ENCODE peak calls at places on chromosome 18, in nine cellular contexts. N is esophagus squamous epithelium, V is GM23338, D is adrenal gland, K is fibroblast of lung, T is psoas muscle, C is endothelial cell of umbilical vein, U is heart right ventricle, P is tibial artery. M is an unnamed sample.

GRCh38 chr18:12747530-12748315 is 44.9 kb downstream of the PSMG2 start:
- DNase-seq in N (no peak), V (no peak), D (no peak), K (peak; percentile 58), T (no peak), C (no peak), U (no peak), P (no peak), M (no peak)

GRCh38 chr18:74234326-74235171 is 57.2 kb downstream of the CYB5A start:
- DNase-seq in N (no peak), V (no peak), D (peak; percentile 67), K (peak; percentile 54), T (no peak), C (peak; percentile 7), U (no peak), P (no peak), M (peak; percentile 69)

GRCh38 chr18:79533146-79533545 is 137.4 kb downstream of the NFATC1 start:
- DNase-seq in N (no peak), V (no peak), D (no peak), K (no peak), T (no peak), C (no peak), U (no peak), P (peak; percentile 49), M (no peak)

GRCh38 chr18:50158866-50159653 is 35.9 kb downstream of the MYO5B start:
- DNase-seq in N (no peak), V (no peak), D (no peak), K (no peak), T (no peak), C (no peak), U (no peak), P (no peak), M (no peak)

GRCh38 chr18:58314284-58314683 is 270.3 kb downstream of the NEDD4L start:
- DNase-seq in N (no peak), V (no peak), D (peak; percentile 93), K (peak; percentile 96), T (peak; percentile 53), C (peak; percentile 36), U (no peak), P (peak; percentile 70), M (peak; percentile 67)

GRCh38 chr18:22226801-22227200 is 57.4 kb downstream of the GATA6 start:
- DNase-seq in N (no peak), V (no peak), D (no peak), K (peak; percentile 36), T (no peak), C (no peak), U (no peak), P (no peak), M (no peak)

GRCh38 chr18:32735781-32736180 is 37.0 kb downstream of the KLHL14 start:
- DNase-seq in N (no peak), V (no peak), D (no peak), K (peak; percentile 88), T (no peak), C (no peak), U (no peak), P (no peak), M (no peak)

GRCh38 chr18:62999392-62999791 is 284.1 kb downstream of the PHLPP1 start:
- DNase-seq in N (no peak), V (no peak), D (peak; percentile 96), K (peak; percentile 79), T (peak; percentile 82), C (peak; percentile 90), U (peak; percentile 43), P (peak; percentile 92), M (no peak)

GRCh38 chr18:59861009-59861408 is 38.8 kb upstream of the PMAIP1 start:
- DNase-seq in N (no peak), V (no peak), D (no peak), K (peak; percentile 69), T (no peak), C (no peak), U (no peak), P (no peak), M (no peak)

GRCh38 chr18:40685241-40685640 is 1269.8 kb upstream of the PIK3C3 start:
- DNase-seq in N (no peak), V (no peak), D (no peak), K (peak; percentile 25), T (no peak), C (no peak), U (no peak), P (no peak), M (no peak)

GRCh38 chr18:45275367-45276113 is 339.7 kb upstream of the SLC14A2 start:
- DNase-seq in N (no peak), V (peak; percentile 76), D (no peak), K (peak; percentile 7), T (no peak), C (peak; percentile 24), U (no peak), P (no peak), M (no peak)

GRCh38 chr18:76943542-76944339 is 121.4 kb downstream of the ZNF236 start:
- DNase-seq in N (no peak), V (no peak), D (no peak), K (no peak), T (peak; percentile 69), C (no peak), U (no peak), P (no peak), M (peak; percentile 60)

GRCh38 chr18:59423251-59423650 is 64.2 kb upstream of the LMAN1 start:
- DNase-seq in N (no peak), V (no peak), D (no peak), K (peak; percentile 11), T (no peak), C (no peak), U (no peak), P (no peak), M (no peak)

GRCh38 chr18:63974991-63975390 is 5.1 kb downstream of the SERPINB8 start:
- DNase-seq in N (no peak), V (peak; percentile 41), D (no peak), K (peak; percentile 23), T (no peak), C (peak; percentile 39), U (no peak), P (no peak), M (no peak)

GRCh38 chr18:59918320-59918755 is 18.5 kb downstream of the PMAIP1 start:
- DNase-seq in N (peak; percentile 8), V (no peak), D (peak; percentile 51), K (peak; percentile 92), T (peak; percentile 34), C (no peak), U (peak; percentile 28), P (no peak), M (peak; percentile 71)

DNA sequence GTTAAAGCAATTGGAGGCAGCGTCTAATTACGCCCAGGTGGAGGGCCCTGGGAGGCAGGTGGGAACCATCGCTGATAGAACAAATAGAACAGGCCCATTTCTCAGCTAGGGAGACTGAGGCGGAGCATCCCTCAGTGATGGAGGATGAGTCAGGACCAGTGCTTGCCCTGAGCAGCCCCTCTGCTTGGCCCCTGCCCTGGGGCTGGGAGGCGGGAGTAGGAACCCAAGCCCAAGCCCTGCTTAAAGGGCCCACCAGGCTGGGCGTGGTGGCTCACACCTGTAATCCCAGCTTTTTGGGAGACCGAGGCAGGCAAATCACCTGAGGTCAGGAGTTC is 56.5 kb downstream of the SMAD7 start:
- DNase-seq in N (no peak), V (no peak), D (no peak), K (no peak), T (no peak), C (no peak), U (no peak), P (no peak), M (peak; percentile 65)
- H3K4me1 ChIP-seq in N (peaks cover 4% of the 10 kb centered on the region), V (peaks cover 11% of the 10 kb centered on the region), D (peaks cover 2% of the 10 kb centered on the region), K (peaks cover 14% of the 10 kb centered on the region), T (no peaks in the 10 kb centered on the region), C (peaks cover 3% of the 10 kb centered on the region), U (peaks cover 4% of the 10 kb centered on the region), P (no peaks in the 10 kb centered on the region), M (peaks cover 4% of the 10 kb centered on the region)

GRCh38 chr18:7561907-7562460 is 5.1 kb upstream of the PTPRM start:
- DNase-seq in N (no peak), V (no peak), D (no peak), K (peak; percentile 20), T (no peak), C (peak; percentile 71), U (no peak), P (no peak), M (no peak)
- H3K27ac ChIP-seq in N (no peak overlapping the region), V (no peak overlapping the region), D (no peak overlapping the region), K (no peak overlapping the region), T (no peak overlapping the region), C (no peak overlapping the region), U (peak overlapping the region; percentile 58), P (no peak overlapping the region), M (no peak overlapping the region)

GRCh38 chr18:10320848-10321247 is 133.6 kb upstream of the APCDD1 start:
- DNase-seq in N (no peak), V (no peak), D (no peak), K (peak; percentile 92), T (no peak), C (no peak), U (no peak), P (no peak), M (no peak)
- H3K27me3 ChIP-seq in N (no peaks in the 10 kb centered on the region), V (no peaks in the 10 kb centered on the region), D (no peaks in the 10 kb centered on the region), K (no peaks in the 10 kb centered on the region), T (no peaks in the 10 kb centered on the region), C (peaks cover 7% of the 10 kb centered on the region), U (no peaks in the 10 kb centered on the region), P (no peaks in the 10 kb centered on the region), M (no peaks in the 10 kb centered on the region)

DNA sequence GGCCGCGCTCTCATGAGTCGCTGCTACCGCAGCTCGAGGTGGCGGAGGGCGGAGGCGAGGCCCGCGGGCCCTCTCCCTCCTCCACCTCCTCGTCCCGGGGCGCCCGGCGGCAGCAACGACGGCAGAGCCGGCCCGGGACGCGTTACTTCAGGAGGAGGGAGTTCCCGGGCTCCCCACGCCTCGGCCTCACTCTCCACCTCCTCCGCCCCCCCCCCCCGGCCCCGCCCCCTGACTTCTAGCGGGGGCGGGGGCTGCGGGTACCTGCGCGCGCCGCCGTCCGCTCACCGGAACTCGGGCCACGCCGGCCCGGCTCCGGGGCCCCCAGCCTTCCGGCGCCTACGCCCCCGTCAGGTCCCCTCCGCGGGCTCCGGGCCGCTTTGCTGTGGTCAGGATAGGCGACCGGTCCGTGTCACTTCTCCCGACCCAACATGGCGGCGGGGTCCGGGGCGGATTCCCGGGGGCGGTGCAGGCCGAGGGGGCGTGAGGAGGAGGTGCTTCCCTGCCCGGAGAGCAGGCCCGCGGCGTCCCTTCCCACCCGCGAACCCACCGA is at the start of gene YES1:
- DNase-seq in N (peak; percentile 3), V (peak; percentile 84), D (peak; percentile 82), K (peak; percentile 74), T (peak; percentile 83), C (peak; percentile 82), U (peak; percentile 87), P (peak; percentile 85), M (peak; percentile 89)
- H3K4me1 ChIP-seq in N (no peaks in the 10 kb centered on the region), V (peaks cover 28% of the 10 kb centered on the region), D (peaks cover 27% of the 10 kb centered on the region), K (peaks cover 3% of the 10 kb centered on the region), T (peaks cover 41% of the 10 kb centered on the region), C (peaks cover 52% of the 10 kb centered on the region), U (peaks cover 28% of the 10 kb centered on the region), P (no peaks in the 10 kb centered on the region), M (no peaks in the 10 kb centered on the region)

DNA sequence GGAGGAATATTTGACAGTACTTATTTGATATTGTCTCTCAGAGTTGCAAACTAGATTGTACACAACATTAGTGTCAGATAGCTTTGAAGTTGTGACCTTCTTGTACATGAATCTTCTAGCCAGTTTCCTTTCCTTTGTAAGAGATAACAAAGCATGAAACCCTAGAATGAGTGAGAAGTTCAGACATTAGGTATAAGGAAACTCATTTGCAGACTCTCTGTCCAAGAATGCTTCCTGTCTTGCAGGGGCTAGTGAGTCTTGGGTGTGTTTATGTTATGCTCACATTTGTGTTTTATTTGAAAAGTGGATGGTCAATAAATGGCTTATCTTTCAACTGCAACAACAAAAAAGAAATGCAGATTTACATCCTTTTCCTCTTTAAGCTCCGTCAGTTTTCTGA is 1.4 kb downstream of the BOD1L2 start:
- DNase-seq in N (no peak), V (no peak), D (no peak), K (no peak), T (no peak), C (no peak), U (no peak), P (no peak), M (no peak)
- H3K27ac ChIP-seq in N (no peak overlapping the region), V (no peak overlapping the region), D (no peak overlapping the region), K (no peak overlapping the region), T (no peak overlapping the region), C (no peak overlapping the region), U (no peak overlapping the region), P (no peak overlapping the region), M (no peak overlapping the region)

GRCh38 chr18:78422336-78422735 is 557.3 kb upstream of the SALL3 start:
- DNase-seq in N (no peak), V (no peak), D (no peak), K (no peak), T (no peak), C (no peak), U (no peak), P (no peak), M (no peak)
- H3K27me3 ChIP-seq in N (no peaks in the 10 kb centered on the region), V (no peaks in the 10 kb centered on the region), D (no peaks in the 10 kb centered on the region), K (no peaks in the 10 kb centered on the region), T (no peaks in the 10 kb centered on the region), C (no peaks in the 10 kb centered on the region), U (peaks cover 6% of the 10 kb centered on the region), P (peaks cover 2% of the 10 kb centered on the region), M (no peaks in the 10 kb centered on the region)